ENCODE peak calls at places on chromosomes 16 and 17, in four cellular contexts. B is AG04449; O is stimulated activated CD4-positive, alpha-beta T cell treated with anti-CD3 and anti-CD28 coated beads, Interleukin-2, amount 100 ng/mL, for 4 hours; K is T-helper 2 cell. V is an unnamed sample.
A peak's percentile ranks its signal among the peaks of the same experiment; 100 is the strongest.

GRCh38 chr16:15827709-15828343 is 29.0 kb downstream of the MYH11 start:
- DNase-seq in O (no peak), K (no peak), B (no peak), V (no peak)

GRCh38 chr16:65012357-65012756 is 109.5 kb downstream of the CDH11 start:
- DNase-seq in O (no peak), B (no peak), K (no peak), V (no peak)

GRCh38 chr17:73610331-73610911 is 33.8 kb downstream of the SDK2 start:
- DNase-seq in O (no peak), K (no peak), B (no peak), V (no peak)

GRCh38 chr16:8696880-8697279 is 22.5 kb downstream of the ABAT start:
- DNase-seq in B (no peak), K (no peak), O (no peak), V (no peak)

GRCh38 chr17:40097931-40098845 is 2.2 kb downstream of the NR1D1 start:
- DNase-seq in K (no peak), O (no peak), B (no peak), V (no peak)

GRCh38 chr16:22728167-22728836 is 85.7 kb upstream of the HS3ST2 start:
- DNase-seq in B (no peak), K (no peak), O (no peak), V (no peak)

GRCh38 chr17:70447588-70447987 is 278.3 kb downstream of the KCNJ2 start:
- DNase-seq in B (no peak), O (no peak), K (no peak), V (no peak)

GRCh38 chr17:73066148-73066884 is 26.2 kb downstream of the SLC39A11 start:
- DNase-seq in K (no peak), B (no peak), O (no peak), V (no peak)

GRCh38 chr17:75679706-75680201 is 12.6 kb downstream of the SAP30BP start:
- DNase-seq in O (no peak), B (no peak), K (no peak), V (no peak)

GRCh38 chr16:74160759-74161158 is 135.9 kb upstream of the PSMD7 start:
- DNase-seq in K (no peak), O (no peak), B (no peak), V (no peak)

GRCh38 chr16:48176635-48177408 is 21.0 kb upstream of the ABCC12 start:
- DNase-seq in O (no peak), K (no peak), B (no peak), V (no peak)

GRCh38 chr17:33072421-33073175 is 81.0 kb downstream of the SPACA3 start:
- DNase-seq in B (no peak), O (no peak), K (no peak), V (no peak)

GRCh38 chr17:46727572-46728348 is 90.7 kb downstream of the WNT3 start:
- DNase-seq in K (no peak), B (peak; percentile 65), O (no peak), V (no peak)

GRCh38 chr16:23357761-23358290 is 55.7 kb downstream of the SCNN1B start:
- DNase-seq in B (no peak), O (no peak), K (no peak), V (no peak)